ENCODE peak calls at places on chromosomes 12 and 14, in four cellular contexts. U is K562, E is SK-N-SH, K is A549. A is an unnamed sample.

GRCh38 chr12:2268478-2269286 is 215.9 kb downstream of the CACNA1C start:
- DNase-seq in U (no peak), E (no peak), K (no peak), A (no peak)

GRCh38 chr12:41368006-41368405 is 179.9 kb downstream of the PDZRN4 start:
- DNase-seq in U (no peak), E (no peak), K (no peak), A (no peak)

GRCh38 chr14:101713641-101714349 is 47.7 kb upstream of the PPP2R5C start:
- DNase-seq in K (no peak), E (no peak), U (peak), A (no peak)

GRCh38 chr12:109165599-109165998 is 49.2 kb downstream of the ACACB start:
- DNase-seq in U (no peak), K (no peak), E (no peak), A (no peak)

GRCh38 chr14:41303506-41303905 is 303.2 kb upstream of the LRFN5 start:
- DNase-seq in U (no peak), E (no peak), K (no peak), A (no peak)

GRCh38 chr12:8960185-8960584 is 10.7 kb upstream of the M6PR start:
- DNase-seq in U (no peak), E (no peak), K (no peak), A (no peak)

GRCh38 chr14:78022059-78022458 is 148.1 kb upstream of the NRXN3 start:
- DNase-seq in E (peak), K (peak), U (peak), A (peak)

GRCh38 chr14:65877187-65877586 is 464.7 kb downstream of the FUT8 start:
- DNase-seq in U (no peak), E (no peak), K (no peak), A (no peak)

GRCh38 chr12:102533483-102533882 is 53.1 kb upstream of the IGF1 start:
- DNase-seq in E (no peak), U (no peak), K (no peak), A (no peak)

GRCh38 chr12:11633968-11634367 is 15.5 kb upstream of the ETV6 start:
- DNase-seq in U (no peak), E (no peak), K (no peak), A (peak)

GRCh38 chr14:22448035-22448904 is 140.8 kb downstream of the DAD1 start:
- DNase-seq in E (no peak), K (no peak), U (no peak), A (no peak)

GRCh38 chr14:104600141-104600643 is 4.4 kb downstream of the TMEM179 start:
- DNase-seq in K (peak), E (peak), U (no peak), A (no peak)

GRCh38 chr12:132417741-132418140 is 72.2 kb upstream of the FBRSL1 start:
- DNase-seq in K (no peak), U (no peak), E (no peak), A (no peak)

GRCh38 chr12:53011889-53012288 is 5.6 kb downstream of the EIF4B start:
- DNase-seq in E (no peak), K (no peak), U (no peak), A (peak)

GRCh38 chr12:130775953-130776856 is 60.1 kb upstream of the RIMBP2 start:
- DNase-seq in U (peak), E (no peak), K (peak), A (peak)

GRCh38 chr14:100540141-100540925 is 46.9 kb downstream of the BEGAIN start:
- DNase-seq in U (peak), K (no peak), E (peak), A (peak)

GRCh38 chr14:99479903-99480855 is 480 bp downstream of the SETD3 start:
- DNase-seq in U (peak), E (peak), K (peak), A (peak)

GRCh38 chr14:77076118-77076631 is 21.9 kb upstream of the CIPC start:
- DNase-seq in K (no peak), U (no peak), E (no peak), A (peak)

GRCh38 chr14:101336203-101336602 is 225.1 kb upstream of the DIO3 start:
- DNase-seq in E (no peak), U (no peak), K (no peak), A (no peak)

GRCh38 chr14:101761881-101762529 is 496 bp downstream of the PPP2R5C start:
- DNase-seq in E (peak), U (no peak), K (peak), A (no peak)

GRCh38 chr12:98073610-98074009 is 441.8 kb upstream of the TMPO start:
- DNase-seq in K (no peak), U (no peak), E (no peak), A (no peak)

GRCh38 chr14:22388669-22389625 is 200.1 kb downstream of the DAD1 start:
- DNase-seq in K (peak), U (no peak), E (no peak), A (peak)

GRCh38 chr14:32382704-32383103 is 53.6 kb downstream of the AKAP6 start:
- DNase-seq in E (peak), K (no peak), U (peak), A (no peak)

DNA sequence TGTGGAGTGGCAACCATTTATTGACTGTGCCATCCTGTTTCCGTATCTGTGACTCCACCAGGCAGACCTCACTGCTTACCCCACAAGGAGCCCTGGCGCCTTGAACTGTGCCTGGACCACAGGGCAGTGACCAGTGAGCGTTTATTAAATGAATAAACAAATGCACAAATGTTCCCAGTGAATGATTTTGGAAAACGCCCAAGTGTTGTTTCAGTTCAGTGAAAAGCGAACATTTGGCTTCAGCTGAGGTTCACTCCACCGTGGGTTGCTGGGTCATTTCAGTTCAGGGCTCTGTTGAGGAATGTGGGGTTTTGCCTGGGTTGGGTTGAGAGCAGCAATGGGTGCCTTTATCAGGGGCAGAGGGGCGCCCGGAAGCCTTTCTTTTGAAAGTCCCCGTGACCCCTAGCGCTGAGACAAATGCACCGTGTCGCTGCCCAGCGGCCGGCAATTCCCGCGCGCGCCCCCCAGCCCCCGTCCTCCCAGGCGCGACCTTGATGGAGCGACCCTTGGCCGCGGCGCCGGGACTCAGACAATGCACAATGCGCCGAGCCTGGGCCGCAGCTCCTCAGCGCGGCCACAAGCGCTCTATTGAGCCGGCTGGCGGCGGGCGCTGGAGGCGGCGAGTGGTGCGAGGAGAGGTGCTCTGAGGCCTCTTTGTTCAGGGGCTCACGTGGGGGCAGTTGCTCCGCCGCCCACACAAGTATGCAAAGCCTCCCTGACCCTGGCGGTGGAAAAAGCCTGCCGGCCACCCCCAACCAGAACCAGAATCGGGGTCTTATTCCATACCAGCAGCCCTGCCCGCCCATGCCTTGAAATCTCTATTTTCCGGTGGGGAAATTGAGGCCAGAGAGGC is 40.5 kb upstream of the CLMN start:
- DNase-seq in U (no peak), E (no peak), K (no peak), A (no peak)
- TF ChIP-seq CHD2 in U (no peak), E (no peak), K (no peak), A (no peak)

GRCh38 chr14:67564236-67564635 is 31.1 kb downstream of the PLEKHH1 start:
- DNase-seq in U (no peak), K (no peak), E (no peak), A (no peak)
- TF ChIP-seq RFX5 in U (no peak), K (no peak), E (no peak), A (no peak)

GRCh38 chr12:66572845-66573244 is 106.0 kb downstream of the GRIP1 start:
- DNase-seq in E (no peak), K (no peak), U (no peak), A (no peak)

GRCh38 chr12:66571361-66571760 is 107.5 kb downstream of the GRIP1 start:
- DNase-seq in U (no peak), E (no peak), K (no peak), A (no peak)

DNA sequence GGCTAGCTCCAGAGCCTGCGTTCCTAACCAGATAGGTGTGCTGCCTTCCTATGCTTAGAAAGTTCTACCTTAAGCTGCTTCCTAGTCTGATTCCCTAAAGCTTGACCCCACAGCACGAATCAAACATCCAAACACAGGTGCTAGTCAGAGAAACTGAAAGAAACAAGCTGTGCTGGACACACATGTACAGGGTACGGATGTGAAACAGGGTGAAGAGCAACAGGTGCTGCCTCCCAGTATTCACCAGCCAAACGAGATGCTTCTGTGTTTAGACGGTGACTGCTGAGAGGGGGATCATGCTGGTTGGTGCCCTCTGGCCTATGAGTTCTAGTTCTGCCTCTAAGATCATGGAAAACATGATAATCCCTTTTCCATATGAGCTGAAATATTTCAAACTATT is 105.3 kb downstream of the GRIP1 start:
- DNase-seq in K (no peak), E (no peak), U (no peak), A (no peak)
- TF ChIP-seq CHD2 in K (no peak), E (no peak), U (no peak), A (no peak)

DNA sequence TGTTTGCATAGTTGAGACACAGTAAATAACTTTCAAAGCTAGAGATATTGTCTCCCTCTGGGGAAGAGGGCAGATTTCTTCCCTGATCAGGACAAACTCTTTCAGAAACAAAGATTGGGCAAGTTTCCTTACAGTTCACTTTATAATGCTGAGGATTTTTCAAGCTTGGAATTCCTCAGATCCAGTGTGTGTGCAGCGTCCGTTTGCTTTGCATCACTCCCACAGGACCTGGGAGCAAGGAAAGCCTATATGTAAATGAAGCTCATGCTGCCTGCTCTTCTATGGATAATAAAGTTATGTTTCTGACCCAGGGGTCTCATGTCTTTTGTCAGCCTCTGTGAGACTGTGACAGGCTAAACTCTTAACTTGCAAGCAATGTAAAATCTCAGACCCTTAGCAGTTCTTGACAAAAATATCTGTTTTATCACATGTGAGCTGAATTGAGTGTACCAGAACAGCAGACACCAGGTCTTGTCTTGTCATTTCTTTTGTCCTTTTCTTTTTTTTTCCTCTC is 41.6 kb downstream of the TRHDE start:
- DNase-seq in K (no peak), E (no peak), U (no peak), A (no peak)
- TF ChIP-seq RFX5 in K (no peak), E (no peak), U (no peak), A (no peak)

DNA sequence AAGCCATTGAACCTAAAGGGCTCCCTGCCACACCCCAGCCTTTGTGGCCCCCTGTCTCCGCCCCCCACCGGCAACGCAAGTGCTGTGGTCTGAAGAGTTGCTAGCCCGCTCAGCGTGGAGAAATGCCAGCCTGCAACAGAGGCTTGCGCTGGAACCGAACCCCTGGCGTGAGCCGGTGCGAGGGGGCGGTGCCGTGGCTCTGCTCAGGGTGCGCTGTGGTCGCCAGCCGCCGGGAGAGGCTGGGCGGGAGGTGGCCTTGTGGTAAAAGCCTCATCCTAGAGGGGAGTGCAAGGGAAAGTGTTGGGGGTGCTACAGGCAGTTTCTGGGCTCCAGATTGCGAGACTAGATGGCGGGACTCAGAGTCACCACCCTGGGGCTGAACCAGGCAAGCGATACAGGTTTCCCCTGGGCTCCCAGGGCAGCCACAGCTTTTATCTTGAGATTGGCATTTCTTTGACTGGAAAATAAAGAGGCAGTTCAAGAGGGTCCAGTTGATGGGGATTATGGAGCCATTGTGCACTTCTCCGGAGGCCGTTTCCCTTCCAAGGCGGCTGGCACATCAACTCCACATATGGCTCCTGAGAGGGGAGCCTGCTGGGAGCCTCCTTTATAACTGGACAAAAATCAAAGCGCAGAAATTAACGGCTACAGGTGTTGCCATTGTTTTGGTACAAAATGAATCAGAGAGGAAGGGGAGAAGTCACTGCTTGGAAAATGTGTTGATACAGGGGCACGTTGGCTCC is 2.3 kb downstream of the PLXNC1 start:
- DNase-seq in U (no peak), K (no peak), E (peak), A (no peak)
- TF ChIP-seq CHD2 in U (no peak), K (no peak), E (no peak), A (no peak)

GRCh38 chr14:51139221-51139681 is 44.3 kb upstream of the TRIM9 start:
- DNase-seq in U (no peak), E (no peak), K (no peak), A (no peak)
- TF ChIP-seq RFX5 in U (no peak), E (no peak), K (no peak), A (no peak)

GRCh38 chr12:51323966-51324895 is at the start of gene BIN2:
- DNase-seq in K (no peak), U (no peak), E (no peak), A (no peak)

GRCh38 chr12:51321882-51322281 is 2.1 kb downstream of the BIN2 start:
- DNase-seq in K (no peak), E (no peak), U (no peak), A (no peak)

GRCh38 chr12:51322452-51322851 is 1.5 kb downstream of the BIN2 start:
- DNase-seq in E (no peak), K (no peak), U (peak), A (no peak)

GRCh38 chr12:51324953-51325352 is 979 bp upstream of the BIN2 start:
- DNase-seq in E (no peak), K (no peak), U (no peak), A (no peak)

DNA sequence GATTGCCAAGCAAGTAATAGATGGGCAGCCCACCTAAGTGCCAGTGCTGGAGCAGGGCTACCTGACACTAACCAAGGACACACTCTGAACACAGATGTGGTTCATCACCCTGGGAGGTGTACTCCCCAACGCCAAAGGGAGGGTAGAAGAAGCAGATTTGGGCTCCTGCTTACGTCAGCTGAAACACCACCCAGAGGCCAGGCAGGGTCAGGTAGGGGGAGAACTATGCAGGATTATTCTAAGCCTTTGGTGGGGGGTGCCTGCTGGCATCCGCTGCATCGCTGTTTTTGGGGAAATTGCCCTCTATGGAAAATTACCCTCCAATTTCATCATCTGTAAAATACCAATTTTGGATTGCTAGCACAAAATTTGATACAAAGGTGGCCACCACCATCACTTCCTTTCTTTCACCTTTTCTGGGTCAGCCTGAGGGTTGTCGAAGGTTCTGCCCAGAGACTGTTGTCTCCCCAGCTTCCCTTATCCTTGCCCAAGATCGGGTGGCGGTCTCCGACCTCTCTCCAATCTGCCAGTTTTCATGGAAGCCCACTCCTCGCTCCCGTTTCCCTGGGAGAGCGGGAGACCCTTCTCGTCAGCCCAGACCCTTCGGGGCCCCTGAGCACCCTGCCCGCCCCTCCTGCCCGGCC is 535 bp downstream of the BIN2 start:
- DNase-seq in K (no peak), E (no peak), U (no peak), A (no peak)
- TF ChIP-seq CHD2 in K (no peak), E (no peak), U (no peak), A (no peak)

A was measured in HepG2.